ENCODE peak calls at places on chromosomes 5 and 9, in four cellular contexts. One of them, this sample, is unnamed. For H3K4me1, the result is how much of the 10 kb centered on the place peaks cover.

GRCh38 chr5:132810605-132811004 is 2.5 kb upstream of the SOWAHA start:
- DNase-seq in mesendoderm: no peak
- DNase-seq in IMR-90: no peak
- DNase-seq in H1: peak
- DNase-seq in this sample: no peak

GRCh38 chr5:78806544-78806943 is 158.0 kb upstream of the LHFPL2 start:
- DNase-seq in mesendoderm: no peak
- DNase-seq in IMR-90: peak
- DNase-seq in H1: no peak
- DNase-seq in this sample: no peak

GRCh38 chr5:110414360-110414759 is 312.1 kb downstream of the TMEM232 start:
- DNase-seq in mesendoderm: peak
- DNase-seq in IMR-90: peak
- DNase-seq in H1: no peak
- DNase-seq in this sample: no peak

GRCh38 chr9:119284118-119284517 is 85.1 kb downstream of the BRINP1 start:
- DNase-seq in mesendoderm: peak
- DNase-seq in IMR-90: no peak
- DNase-seq in H1: no peak
- DNase-seq in this sample: no peak

GRCh38 chr5:100731768-100732167 is 171.3 kb downstream of the ST8SIA4 start:
- DNase-seq in mesendoderm: no peak
- DNase-seq in IMR-90: no peak
- DNase-seq in H1: no peak
- DNase-seq in this sample: no peak

GRCh38 chr5:153425914-153426313 is 64.6 kb upstream of the GRIA1 start:
- DNase-seq in mesendoderm: peak
- DNase-seq in IMR-90: no peak
- DNase-seq in H1: peak
- DNase-seq in this sample: no peak

GRCh38 chr9:70566066-70566465 is 151.6 kb upstream of the KLF9 start:
- DNase-seq in mesendoderm: no peak
- DNase-seq in IMR-90: no peak
- DNase-seq in H1: no peak
- DNase-seq in this sample: no peak

GRCh38 chr5:87076931-87077330 is 190.8 kb upstream of the RASA1 start:
- DNase-seq in mesendoderm: no peak
- DNase-seq in IMR-90: peak
- DNase-seq in H1: no peak
- DNase-seq in this sample: no peak

GRCh38 chr9:947985-948384 is 28.5 kb upstream of the DMRT3 start:
- DNase-seq in mesendoderm: no peak
- DNase-seq in IMR-90: no peak
- DNase-seq in H1: no peak
- DNase-seq in this sample: no peak

GRCh38 chr9:133532937-133533668 is 1.4 kb upstream of the ADAMTSL2 start:
- DNase-seq in mesendoderm: peak
- DNase-seq in IMR-90: peak
- DNase-seq in H1: peak
- DNase-seq in this sample: peak

GRCh38 chr5:91419571-91420537 is 36.7 kb upstream of the ARRDC3 start:
- DNase-seq in mesendoderm: peak
- DNase-seq in IMR-90: peak
- DNase-seq in H1: peak
- DNase-seq in this sample: peak

GRCh38 chr5:134543820-134544692 is 18.6 kb downstream of the JADE2 start:
- DNase-seq in mesendoderm: no peak
- DNase-seq in IMR-90: no peak
- DNase-seq in H1: no peak
- DNase-seq in this sample: no peak

GRCh38 chr5:139481580-139482049 is 943 bp downstream of the STING1 start:
- DNase-seq in mesendoderm: no peak
- DNase-seq in IMR-90: peak
- DNase-seq in H1: no peak
- DNase-seq in this sample: no peak

GRCh38 chr5:96880402-96881164 is 4.3 kb downstream of the ERAP2 start:
- DNase-seq in mesendoderm: no peak
- DNase-seq in IMR-90: peak
- DNase-seq in H1: no peak
- DNase-seq in this sample: no peak

GRCh38 chr9:120735415-120736126 is 21.3 kb upstream of the MEGF9 start:
- DNase-seq in mesendoderm: no peak
- DNase-seq in IMR-90: peak
- DNase-seq in H1: no peak
- DNase-seq in this sample: no peak

GRCh38 chr5:164119806-164120440 is 614.5 kb downstream of the MAT2B start:
- DNase-seq in mesendoderm: peak
- DNase-seq in IMR-90: peak
- DNase-seq in H1: peak
- DNase-seq in this sample: no peak

DNA sequence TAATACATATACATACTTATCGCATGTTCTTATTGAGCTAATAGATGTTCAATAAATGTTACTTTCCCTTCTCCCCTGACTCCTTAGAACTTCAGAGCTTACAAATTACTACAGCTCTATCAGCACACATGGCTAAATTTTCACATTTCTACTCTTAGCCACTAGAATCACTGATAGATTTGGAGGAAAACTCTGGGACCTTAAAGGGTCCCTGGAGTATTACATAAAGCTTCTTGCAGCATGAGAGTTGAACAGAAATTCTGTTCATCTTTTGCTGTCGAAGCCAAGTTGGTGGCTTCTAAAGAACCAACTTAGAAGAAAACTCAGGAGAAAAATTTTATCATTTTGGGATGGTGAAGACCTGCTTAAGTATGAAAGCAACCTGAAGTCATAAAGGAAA is 15.5 kb downstream of the B4GALT1 start:
- DNase-seq in mesendoderm: no peak
- DNase-seq in IMR-90: no peak
- DNase-seq in H1: no peak
- DNase-seq in this sample: no peak
- H3K9ac ChIP-seq in mesendoderm: no peak
- H3K9ac ChIP-seq in IMR-90: peak
- H3K9ac ChIP-seq in H1: no peak
- H3K9ac ChIP-seq in this sample: no peak

GRCh38 chr9:129142115-129142514 is 30.9 kb downstream of the PTPA start:
- DNase-seq in mesendoderm: no peak
- DNase-seq in IMR-90: no peak
- DNase-seq in H1: no peak
- DNase-seq in this sample: no peak
- H3K4me1 ChIP-seq in mesendoderm: under half
- H3K4me1 ChIP-seq in IMR-90: half or more
- H3K4me1 ChIP-seq in H1: under half
- H3K4me1 ChIP-seq in this sample: half or more

DNA sequence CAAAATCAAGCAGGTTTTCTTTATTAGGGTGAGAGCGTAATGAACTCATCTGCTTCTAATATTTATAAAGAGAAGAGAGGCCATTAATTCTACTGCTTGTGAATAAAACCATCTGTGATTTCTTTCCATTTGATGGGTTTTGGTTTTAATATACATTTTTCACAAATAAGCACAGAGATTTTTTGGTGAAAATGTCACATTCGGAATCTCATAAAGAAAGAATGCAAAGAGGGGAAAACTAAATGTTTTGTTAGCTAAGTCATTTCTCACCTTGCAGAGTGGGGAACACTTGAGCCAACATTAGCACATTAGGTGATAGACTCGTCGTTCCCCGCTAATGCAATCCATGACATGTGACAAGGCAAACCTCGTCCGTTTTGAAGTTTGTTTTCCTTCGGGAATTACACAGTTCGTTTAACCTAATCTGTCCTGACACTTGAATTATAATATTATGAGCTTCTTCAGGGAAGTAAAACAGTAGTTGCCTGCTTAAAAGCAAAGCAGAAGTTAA is 95.9 kb upstream of the LMX1B start:
- DNase-seq in mesendoderm: peak
- DNase-seq in IMR-90: no peak
- DNase-seq in H1: no peak
- DNase-seq in this sample: no peak
- H3K4ac ChIP-seq in mesendoderm: no peak
- H3K4ac ChIP-seq in IMR-90: no peak
- H3K4ac ChIP-seq in H1: no peak
- H3K4ac ChIP-seq in this sample: no peak

GRCh38 chr5:180787711-180788431 is 14.7 kb downstream of the MGAT1 start:
- DNase-seq in mesendoderm: peak
- DNase-seq in IMR-90: peak
- DNase-seq in H1: no peak
- DNase-seq in this sample: no peak
- H3K9ac ChIP-seq in mesendoderm: no peak
- H3K9ac ChIP-seq in IMR-90: no peak
- H3K9ac ChIP-seq in H1: no peak
- H3K9ac ChIP-seq in this sample: peak